ENCODE peak calls at places on chromosomes 11 and 22, in four cellular contexts. One of them, this sample, is unnamed.

GRCh38 chr11:2399488-2400068 is 972 bp upstream of the TSSC4 start:
- DNase-seq in K562: no peak
- DNase-seq in HL-60: peak
- DNase-seq in GM12878: no peak
- DNase-seq in this sample: no peak

GRCh38 chr11:127485541-127485940 is 485.0 kb upstream of the KIRREL3 start:
- DNase-seq in K562: no peak
- DNase-seq in HL-60: no peak
- DNase-seq in GM12878: no peak
- DNase-seq in this sample: no peak

GRCh38 chr11:86363424-86363823 is 11.3 kb upstream of the CCDC81 start:
- DNase-seq in K562: no peak
- DNase-seq in HL-60: no peak
- DNase-seq in GM12878: no peak
- DNase-seq in this sample: no peak

GRCh38 chr11:64060861-64061444 is 25.2 kb downstream of the FLRT1 start:
- DNase-seq in K562: peak
- DNase-seq in HL-60: no peak
- DNase-seq in GM12878: no peak
- DNase-seq in this sample: peak

GRCh38 chr22:46078241-46079092 is 71.9 kb upstream of the PPARA start:
- DNase-seq in K562: no peak
- DNase-seq in HL-60: no peak
- DNase-seq in GM12878: no peak
- DNase-seq in this sample: no peak

GRCh38 chr22:19984201-19984753 is 32.3 kb downstream of the ARVCF start:
- DNase-seq in K562: peak
- DNase-seq in HL-60: no peak
- DNase-seq in GM12878: no peak
- DNase-seq in this sample: no peak

GRCh38 chr11:132058211-132058772 is 687.9 kb downstream of the NTM start:
- DNase-seq in K562: no peak
- DNase-seq in HL-60: peak
- DNase-seq in GM12878: no peak
- DNase-seq in this sample: no peak

GRCh38 chr22:49564054-49564453 is 263.6 kb downstream of the BRD1 start:
- DNase-seq in K562: no peak
- DNase-seq in HL-60: no peak
- DNase-seq in GM12878: no peak
- DNase-seq in this sample: no peak

GRCh38 chr22:34055525-34056200 is 135.4 kb upstream of the LARGE1 start:
- DNase-seq in K562: peak
- DNase-seq in HL-60: no peak
- DNase-seq in GM12878: no peak
- DNase-seq in this sample: no peak

GRCh38 chr22:32448980-32449379 is 15.3 kb downstream of the BPIFC start:
- DNase-seq in K562: no peak
- DNase-seq in HL-60: no peak
- DNase-seq in GM12878: no peak
- DNase-seq in this sample: no peak

GRCh38 chr11:67795746-67796145 is 121.3 kb upstream of the ALDH3B2 start:
- DNase-seq in K562: no peak
- DNase-seq in HL-60: no peak
- DNase-seq in GM12878: no peak
- DNase-seq in this sample: no peak

GRCh38 chr11:113571531-113571930 is 96.3 kb upstream of the DRD2 start:
- DNase-seq in K562: no peak
- DNase-seq in HL-60: no peak
- DNase-seq in GM12878: no peak
- DNase-seq in this sample: no peak

GRCh38 chr11:10293423-10294288 is at the start of gene SBF2:
- DNase-seq in K562: peak
- DNase-seq in HL-60: peak
- DNase-seq in GM12878: no peak
- DNase-seq in this sample: no peak

GRCh38 chr11:64233913-64234839 is at the start of gene VEGFB:
- DNase-seq in K562: peak
- DNase-seq in HL-60: no peak
- DNase-seq in GM12878: no peak
- DNase-seq in this sample: peak

GRCh38 chr11:2565447-2566222 is 120.8 kb downstream of the KCNQ1 start:
- DNase-seq in K562: no peak
- DNase-seq in HL-60: no peak
- DNase-seq in GM12878: no peak
- DNase-seq in this sample: no peak

GRCh38 chr11:132353255-132353654 is 982.8 kb downstream of the NTM start:
- DNase-seq in K562: no peak
- DNase-seq in HL-60: no peak
- DNase-seq in GM12878: no peak
- DNase-seq in this sample: no peak

GRCh38 chr22:35835998-35836691 is 118.5 kb downstream of the APOL5 start:
- DNase-seq in K562: no peak
- DNase-seq in HL-60: no peak
- DNase-seq in GM12878: no peak
- DNase-seq in this sample: no peak

GRCh38 chr11:4134844-4135243 is 40.2 kb downstream of the RRM1 start:
- DNase-seq in K562: no peak
- DNase-seq in HL-60: no peak
- DNase-seq in GM12878: no peak
- DNase-seq in this sample: no peak

GRCh38 chr11:120877746-120878365 is 146.0 kb upstream of the TBCEL start:
- DNase-seq in K562: no peak
- DNase-seq in HL-60: no peak
- DNase-seq in GM12878: no peak
- DNase-seq in this sample: no peak

GRCh38 chr11:10728154-10728553 is 22.9 kb upstream of the CTR9 start:
- DNase-seq in K562: no peak
- DNase-seq in HL-60: no peak
- DNase-seq in GM12878: no peak
- DNase-seq in this sample: no peak

GRCh38 chr11:122478986-122479385 is 176.5 kb upstream of the UBASH3B start:
- DNase-seq in K562: no peak
- DNase-seq in HL-60: peak
- DNase-seq in GM12878: no peak
- DNase-seq in this sample: no peak
- TF ChIP-seq POLR2AphosphoS5 in K562: no peak
- TF ChIP-seq POLR2AphosphoS5 in HL-60: no peak
- TF ChIP-seq POLR2AphosphoS5 in GM12878: no peak
- TF ChIP-seq POLR2AphosphoS5 in this sample: no peak

DNA sequence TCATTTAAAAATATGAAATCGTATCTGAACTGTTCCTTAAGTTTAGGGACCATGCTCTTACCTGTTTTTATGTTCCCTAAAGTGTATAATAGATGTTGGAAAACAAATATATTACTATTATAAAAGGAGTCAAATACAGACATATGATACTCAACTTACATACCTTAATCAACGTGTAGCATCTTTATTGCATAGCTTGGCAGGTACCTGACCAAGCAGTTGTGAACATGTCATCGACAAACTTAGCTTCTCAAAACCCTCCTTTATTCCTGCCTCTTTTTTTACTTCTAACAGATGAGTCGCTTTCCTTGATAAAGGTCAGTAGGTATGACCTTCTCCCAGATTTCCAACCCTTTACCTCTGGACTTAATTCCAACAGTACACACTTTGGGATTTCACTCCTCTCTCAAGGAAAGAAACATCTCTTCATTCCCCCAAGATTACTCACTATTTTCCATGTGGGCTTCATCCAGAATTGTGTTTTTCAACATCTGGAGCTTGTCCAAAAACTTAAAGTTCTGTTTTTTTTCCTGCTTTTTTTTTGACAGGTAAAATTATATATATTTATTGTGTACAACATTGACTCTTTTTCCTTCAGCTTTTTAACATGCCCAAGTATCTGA is 11.9 kb downstream of the HIPK3 start:
- DNase-seq in K562: no peak
- DNase-seq in HL-60: no peak
- DNase-seq in GM12878: no peak
- DNase-seq in this sample: no peak
- TF ChIP-seq SPI1 in K562: no peak
- TF ChIP-seq SPI1 in HL-60: no peak
- TF ChIP-seq SPI1 in GM12878: no peak
- TF ChIP-seq SPI1 in this sample: no peak

GRCh38 chr11:76562541-76562940 is 108.0 kb downstream of the LRRC32 start:
- DNase-seq in K562: no peak
- DNase-seq in HL-60: no peak
- DNase-seq in GM12878: no peak
- DNase-seq in this sample: no peak
- TF ChIP-seq POLR2AphosphoS5 in K562: no peak
- TF ChIP-seq POLR2AphosphoS5 in HL-60: no peak
- TF ChIP-seq POLR2AphosphoS5 in GM12878: no peak
- TF ChIP-seq POLR2AphosphoS5 in this sample: no peak

DNA sequence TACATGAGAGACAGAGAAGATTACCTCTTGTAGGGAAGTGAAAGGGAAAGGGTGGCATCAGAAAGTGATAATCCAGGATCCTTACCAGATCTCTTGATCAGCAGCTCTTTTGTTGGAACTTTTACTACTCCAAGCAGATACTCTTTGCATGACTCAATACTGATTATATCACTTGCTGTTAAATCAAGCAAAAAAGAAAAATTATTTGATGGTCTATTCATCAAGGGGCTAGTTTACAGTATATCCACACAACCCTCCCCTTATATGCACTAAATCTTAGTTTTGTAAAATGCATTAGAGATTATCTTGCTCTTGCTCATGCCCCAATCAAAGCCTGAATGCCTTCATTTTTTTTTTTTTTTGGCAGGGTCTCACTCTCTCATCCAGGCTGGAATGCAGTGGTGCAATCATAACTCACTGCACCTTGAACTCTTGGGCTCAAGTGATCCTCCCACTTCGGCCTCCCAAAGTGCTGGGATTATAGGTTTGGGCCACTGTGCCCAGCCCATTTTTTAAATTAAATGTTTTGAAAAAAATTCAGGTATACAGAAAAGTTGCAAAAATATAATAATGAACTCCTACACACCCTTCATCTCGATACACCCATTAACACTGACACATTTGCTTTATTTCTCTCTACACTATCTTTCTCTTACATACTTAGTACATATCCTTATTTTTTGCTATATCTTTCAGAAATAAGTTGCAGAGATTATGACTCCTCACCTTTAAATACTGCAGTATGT is 76.1 kb upstream of the UCP3 start:
- DNase-seq in K562: no peak
- DNase-seq in HL-60: no peak
- DNase-seq in GM12878: no peak
- DNase-seq in this sample: no peak
- TF ChIP-seq SPI1 in K562: no peak
- TF ChIP-seq SPI1 in HL-60: no peak
- TF ChIP-seq SPI1 in GM12878: no peak
- TF ChIP-seq SPI1 in this sample: no peak

GRCh38 chr22:27445876-27446275 is 355.7 kb downstream of the MN1 start:
- DNase-seq in K562: no peak
- DNase-seq in HL-60: no peak
- DNase-seq in GM12878: no peak
- DNase-seq in this sample: no peak
- TF ChIP-seq POLR2AphosphoS5 in K562: no peak
- TF ChIP-seq POLR2AphosphoS5 in HL-60: no peak
- TF ChIP-seq POLR2AphosphoS5 in GM12878: no peak
- TF ChIP-seq POLR2AphosphoS5 in this sample: no peak

GRCh38 chr11:92342034-92342433 is 117.4 kb downstream of the FAT3 start:
- DNase-seq in K562: no peak
- DNase-seq in HL-60: no peak
- DNase-seq in GM12878: no peak
- DNase-seq in this sample: no peak

GRCh38 chr11:92346220-92346619 is 121.6 kb downstream of the FAT3 start:
- DNase-seq in K562: no peak
- DNase-seq in HL-60: no peak
- DNase-seq in GM12878: no peak
- DNase-seq in this sample: no peak

GRCh38 chr11:92342886-92343285 is 118.3 kb downstream of the FAT3 start:
- DNase-seq in K562: no peak
- DNase-seq in HL-60: no peak
- DNase-seq in GM12878: no peak
- DNase-seq in this sample: no peak

GRCh38 chr11:92340839-92341238 is 116.2 kb downstream of the FAT3 start:
- DNase-seq in K562: peak
- DNase-seq in HL-60: no peak
- DNase-seq in GM12878: no peak
- DNase-seq in this sample: no peak
- TF ChIP-seq SPI1 in K562: no peak
- TF ChIP-seq SPI1 in HL-60: no peak
- TF ChIP-seq SPI1 in GM12878: no peak
- TF ChIP-seq SPI1 in this sample: no peak

DNA sequence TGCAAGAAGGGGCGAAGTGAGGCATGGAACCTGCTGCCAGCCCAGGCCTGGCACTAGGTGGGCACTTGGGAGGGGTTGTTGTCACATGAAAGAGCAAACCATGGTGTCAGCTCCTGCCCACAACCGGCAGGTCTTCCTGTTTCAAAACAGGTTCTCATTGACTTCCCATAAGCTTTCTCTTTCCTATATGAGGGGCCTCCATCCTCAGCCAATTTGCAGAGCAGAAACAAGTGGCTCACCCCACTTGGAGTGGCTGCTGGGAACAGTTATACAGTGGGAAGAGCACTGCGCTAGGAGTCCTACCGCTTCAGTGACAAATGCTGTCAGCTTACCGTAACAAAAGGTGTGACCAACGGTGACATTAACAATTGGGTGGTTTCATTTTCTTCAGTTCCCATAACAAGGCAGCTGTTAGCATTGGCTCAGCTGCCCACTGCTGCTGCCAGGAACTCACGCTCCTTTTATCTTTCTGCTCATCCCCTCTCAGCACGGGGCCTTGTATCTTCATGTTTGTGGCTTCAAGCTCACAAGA is 10.2 kb upstream of the SSTR3 start:
- DNase-seq in K562: no peak
- DNase-seq in HL-60: peak
- DNase-seq in GM12878: no peak
- DNase-seq in this sample: no peak
- TF ChIP-seq POLR2AphosphoS5 in K562: no peak
- TF ChIP-seq POLR2AphosphoS5 in HL-60: peak
- TF ChIP-seq POLR2AphosphoS5 in GM12878: no peak
- TF ChIP-seq POLR2AphosphoS5 in this sample: no peak